ENCODE peak calls at places on chromosomes 12 and 14, in eight cellular contexts. R is HCT116, V is K562, J is breast epithelium, X is transverse colon, S is SK-N-SH, A is prostate gland, O is sigmoid colon. Z is an unnamed sample.

GRCh38 chr12:93113317-93114006 is 184.4 kb upstream of the EEA1 start:
- DNase-seq in R (no peak), O (no peak), A (no peak), S (no peak), J (no peak), V (no peak), X (no peak), Z (no peak)

GRCh38 chr12:68240975-68241374 is 12.4 kb downstream of the IL22 start:
- DNase-seq in J (no peak), A (no peak), S (no peak), X (peak), V (no peak), R (no peak), O (no peak), Z (peak)

GRCh38 chr14:76175942-76176341 is 24.2 kb downstream of the GPATCH2L start:
- DNase-seq in A (no peak), O (no peak), R (no peak), X (no peak), V (no peak), J (no peak), S (no peak), Z (no peak)

GRCh38 chr14:69592923-69593677 is 18.3 kb upstream of the SUSD6 start:
- DNase-seq in S (no peak), X (no peak), J (no peak), R (no peak), A (no peak), O (peak), V (no peak), Z (no peak)

GRCh38 chr12:121532503-121533390 is 48.1 kb downstream of the KDM2B start:
- DNase-seq in R (no peak), O (no peak), S (no peak), V (no peak), X (no peak), J (no peak), A (no peak), Z (no peak)

GRCh38 chr12:99439399-99439798 is 208.2 kb upstream of the GARIN6 start:
- DNase-seq in R (no peak), J (no peak), S (no peak), X (no peak), O (no peak), A (no peak), V (no peak), Z (no peak)

GRCh38 chr14:100305446-100306255 is 593 bp downstream of the SLC25A29 start:
- DNase-seq in S (peak), O (peak), A (peak), R (no peak), J (no peak), X (peak), V (peak), Z (peak)

GRCh38 chr12:95173392-95174251 is 43.6 kb downstream of the FGD6 start:
- DNase-seq in X (peak), V (peak), O (peak), S (peak), R (no peak), A (peak), J (peak), Z (no peak)

GRCh38 chr12:77053259-77053658 is 12.1 kb downstream of the E2F7 start:
- DNase-seq in A (no peak), R (no peak), S (no peak), O (no peak), X (no peak), J (no peak), V (no peak), Z (no peak)

GRCh38 chr12:45130881-45131281 is 80.0 kb upstream of the DBX2 start:
- DNase-seq in J (peak), R (peak), X (peak), A (peak), S (peak), V (peak), O (peak), Z (no peak)

GRCh38 chr12:119178544-119179334 is at the start of gene HSPB8:
- DNase-seq in X (peak), J (peak), O (peak), S (peak), V (peak), R (peak), A (peak), Z (peak)
- TF ChIP-seq POLR2AphosphoS5 in X (peak), J (peak), O (peak), S (no peak), V (no peak), R (peak), A (peak), Z (peak)

DNA sequence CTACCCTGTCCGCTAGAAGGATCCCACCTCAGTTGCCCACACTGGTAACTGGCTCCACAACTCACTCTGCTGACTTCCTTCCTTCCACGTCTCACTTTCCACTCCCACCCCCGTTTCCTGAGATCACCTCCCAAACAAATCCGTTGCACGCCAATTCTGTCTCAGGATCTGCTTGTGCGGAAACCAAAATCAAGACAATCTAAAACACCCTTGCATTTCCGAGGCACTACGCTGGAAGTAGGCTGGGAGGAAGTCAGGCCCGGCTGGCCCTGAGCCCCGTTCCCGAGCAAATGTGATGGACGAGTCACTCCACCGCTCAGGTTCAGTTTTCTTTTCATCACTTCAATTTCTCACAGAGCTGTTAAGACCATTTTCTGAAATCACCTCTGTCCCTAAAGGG is 23.1 kb downstream of the ABCB9 start:
- DNase-seq in J (no peak), S (peak), X (no peak), A (no peak), V (no peak), O (no peak), R (no peak), Z (no peak)
- TF ChIP-seq POLR2AphosphoS5 in J (no peak), S (no peak), X (no peak), A (no peak), V (no peak), O (no peak), R (no peak), Z (peak)

GRCh38 chr12:2372735-2373134 is 319.9 kb downstream of the CACNA1C start:
- DNase-seq in X (no peak), O (peak), R (no peak), J (peak), A (no peak), V (no peak), S (no peak), Z (no peak)

GRCh38 chr12:2374092-2374740 is 321.4 kb downstream of the CACNA1C start:
- DNase-seq in J (no peak), X (no peak), A (no peak), S (no peak), R (no peak), V (no peak), O (peak), Z (no peak)

GRCh38 chr12:2372178-2372577 is 319.4 kb downstream of the CACNA1C start:
- DNase-seq in A (no peak), V (no peak), X (no peak), S (no peak), O (peak), R (no peak), J (no peak), Z (no peak)

GRCh38 chr12:2375871-2376270 is 323.1 kb downstream of the CACNA1C start:
- DNase-seq in O (peak), S (no peak), R (no peak), A (no peak), J (no peak), V (no peak), X (no peak), Z (no peak)

GRCh38 chr12:2373307-2373706 is 320.5 kb downstream of the CACNA1C start:
- DNase-seq in R (no peak), J (no peak), X (no peak), V (no peak), A (no peak), O (peak), S (no peak), Z (no peak)
- TF ChIP-seq POLR2AphosphoS5 in R (no peak), J (no peak), X (no peak), V (no peak), A (no peak), O (no peak), S (no peak), Z (no peak)

GRCh38 chr14:51616724-51617409 is 34.8 kb upstream of the FRMD6 start:
- DNase-seq in S (no peak), X (no peak), J (peak), A (peak), V (no peak), O (no peak), R (peak), Z (no peak)

GRCh38 chr14:51613436-51613835 is 38.3 kb upstream of the FRMD6 start:
- DNase-seq in J (no peak), A (no peak), S (no peak), V (no peak), X (no peak), R (no peak), O (no peak), Z (no peak)

GRCh38 chr14:51612449-51612848 is 39.3 kb upstream of the FRMD6 start:
- DNase-seq in V (no peak), S (no peak), A (no peak), X (no peak), R (no peak), J (no peak), O (no peak), Z (no peak)

GRCh38 chr14:51616256-51616655 is 35.5 kb upstream of the FRMD6 start:
- DNase-seq in J (no peak), S (no peak), X (no peak), A (no peak), O (no peak), R (no peak), V (no peak), Z (no peak)

GRCh38 chr14:51614707-51615106 is 37.0 kb upstream of the FRMD6 start:
- DNase-seq in O (no peak), V (no peak), X (no peak), J (no peak), A (no peak), R (no peak), S (no peak), Z (no peak)
- TF ChIP-seq POLR2AphosphoS5 in O (no peak), V (no peak), X (no peak), J (no peak), A (no peak), R (no peak), S (peak), Z (no peak)

DNA sequence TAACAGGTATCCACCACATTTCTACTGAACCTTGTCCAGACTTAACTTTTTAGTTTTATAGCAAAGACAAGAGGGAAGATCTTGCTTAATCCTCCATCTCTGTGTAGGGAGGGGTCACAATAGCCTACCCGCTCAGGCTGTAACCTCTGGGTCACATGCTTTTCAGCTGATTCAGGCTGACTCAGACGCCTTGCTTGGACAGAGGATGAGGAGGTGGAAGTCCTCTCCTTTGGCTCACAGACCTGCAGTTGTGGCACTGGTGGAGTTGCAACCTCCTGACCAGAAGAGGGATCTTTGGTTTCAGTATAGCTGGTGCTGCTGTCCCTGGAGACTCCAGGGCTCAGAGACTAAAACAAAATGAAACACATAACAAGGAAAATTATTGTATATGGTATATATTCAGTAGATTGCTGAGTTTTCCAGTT is 16.2 kb downstream of the ACIN1 start:
- DNase-seq in S (no peak), O (peak), J (no peak), X (peak), V (peak), A (no peak), R (no peak), Z (no peak)
- TF ChIP-seq POLR2AphosphoS5 in S (no peak), O (peak), J (peak), X (peak), V (no peak), A (peak), R (peak), Z (peak)

Z was measured in spleen.